ENCODE peak calls at places on chromosomes 16 and 17, in seven cellular contexts. A, Y, H, G, D, M and V are unnamed samples.

GRCh38 chr17:50280801-50281441 is 6.7 kb downstream of the TMEM92 start:
- DNase-seq in A (no peak), Y (no peak), H (no peak), G (no peak), D (no peak), M (no peak), V (no peak)

GRCh38 chr17:43917348-43918025 is 10.2 kb upstream of the MPP2 start:
- DNase-seq in A (no peak), Y (no peak), H (no peak), G (peak), D (peak), M (peak), V (no peak)

GRCh38 chr16:71421911-71422310 is 19.9 kb downstream of the TLE7 start:
- DNase-seq in A (no peak), Y (no peak), H (peak), G (peak), D (no peak), M (peak), V (peak)

GRCh38 chr17:81125573-81126081 is 39.7 kb upstream of the PVALEF start:
- DNase-seq in A (no peak), Y (no peak), H (no peak), G (no peak), D (no peak), M (no peak), V (peak)

GRCh38 chr16:27241658-27242057 is 26.9 kb downstream of the NSMCE1 start:
- DNase-seq in A (no peak), Y (no peak), H (no peak), G (no peak), D (no peak), M (no peak), V (no peak)

GRCh38 chr16:85146532-85146797 is 34.2 kb upstream of the CIBAR2 start:
- DNase-seq in A (no peak), Y (no peak), H (no peak), G (no peak), D (no peak), M (no peak), V (no peak)

GRCh38 chr16:75471723-75472634 is 7.5 kb upstream of the TMEM170A start:
- DNase-seq in A (peak), Y (no peak), H (peak), G (peak), D (no peak), M (peak), V (peak)

GRCh38 chr17:82497483-82498405 is 21.8 kb upstream of the FOXK2 start:
- DNase-seq in A (no peak), Y (no peak), H (peak), G (peak), D (peak), M (peak), V (peak)

GRCh38 chr16:47465919-47466630 is 4.9 kb downstream of the PHKB start:
- DNase-seq in A (no peak), Y (no peak), H (no peak), G (no peak), D (no peak), M (no peak), V (no peak)

GRCh38 chr16:3012828-3013420 is at the start of gene CLDN9:
- DNase-seq in A (no peak), Y (no peak), H (no peak), G (no peak), D (no peak), M (peak), V (peak)

GRCh38 chr17:32914181-32914580 is 13.8 kb upstream of the TMEM98 start:
- DNase-seq in A (no peak), Y (no peak), H (no peak), G (no peak), D (no peak), M (no peak), V (no peak)

GRCh38 chr17:57892820-57893595 is 43.2 kb upstream of the MRPS23 start:
- DNase-seq in A (peak), Y (peak), H (no peak), G (peak), D (no peak), M (peak), V (peak)